ENCODE peak calls at places on chromosomes 11 and 22, in four cellular contexts. X, N, E and Y are unnamed samples. For H3K36me3, the result is how much of the 10 kb centered on the place peaks cover.

GRCh38 chr11:58805065-58805464 is 39.4 kb downstream of the GLYATL2 start:
- DNase-seq in X (peak), E (peak), N (peak), Y (peak)

GRCh38 chr22:45092644-45093043 is 71.1 kb upstream of the NUP50 start:
- DNase-seq in N (no peak), E (no peak), X (no peak), Y (no peak)

GRCh38 chr11:31968774-31969433 is 122.0 kb upstream of the RCN1 start:
- DNase-seq in N (peak), E (peak), X (peak), Y (peak)

GRCh38 chr11:68810164-68810563 is 31.6 kb downstream of the CPT1A start:
- DNase-seq in E (no peak), N (no peak), X (no peak), Y (no peak)

GRCh38 chr11:107496011-107496410 is 38.4 kb upstream of the CWF19L2 start:
- DNase-seq in E (peak), X (peak), N (peak), Y (peak)

GRCh38 chr22:44625981-44626687 is 75.9 kb upstream of the PRR5 start:
- DNase-seq in X (peak), N (peak), E (peak), Y (peak)

GRCh38 chr11:114166897-114167323 is 107.4 kb downstream of the ZBTB16 start:
- DNase-seq in X (peak), N (peak), E (peak), Y (peak)

GRCh38 chr11:15471028-15471708 is 356.4 kb downstream of the INSC start:
- DNase-seq in X (no peak), E (no peak), N (no peak), Y (no peak)

GRCh38 chr11:121561716-121562115 is 108.9 kb upstream of the SORL1-AS1 start:
- DNase-seq in X (no peak), E (no peak), N (no peak), Y (no peak)

GRCh38 chr11:65292866-65293265 is 21.8 kb upstream of the CDC42EP2 start:
- DNase-seq in E (no peak), X (no peak), N (no peak), Y (no peak)

GRCh38 chr22:29587938-29588699 is 7.2 kb upstream of the NIPSNAP1 start:
- DNase-seq in E (peak), N (peak), X (peak), Y (peak)

GRCh38 chr22:19515654-19516377 is 8.4 kb downstream of the CLDN5 start:
- DNase-seq in X (no peak), N (no peak), E (no peak), Y (no peak)

GRCh38 chr11:128105511-128105910 is 481.8 kb downstream of the ETS1 start:
- DNase-seq in E (no peak), X (no peak), N (no peak), Y (no peak)

GRCh38 chr11:84981296-84981695 is 645.8 kb downstream of the DLG2 start:
- DNase-seq in E (no peak), X (no peak), N (peak), Y (no peak)

GRCh38 chr22:24446291-24446611 is 18.9 kb downstream of the ADORA2A start:
- DNase-seq in X (no peak), N (no peak), E (no peak), Y (no peak)

GRCh38 chr11:127996825-127997224 is 590.5 kb downstream of the ETS1 start:
- DNase-seq in N (no peak), E (peak), X (peak), Y (no peak)

GRCh38 chr11:46051102-46051501 is 70.2 kb downstream of the PHF21A start:
- DNase-seq in E (no peak), X (no peak), N (no peak), Y (no peak)

GRCh38 chr11:112658521-112658920 is 302.7 kb upstream of the NCAM1 start:
- DNase-seq in N (no peak), E (no peak), X (no peak), Y (peak)

GRCh38 chr11:71425409-71425808 is 22.8 kb downstream of the DHCR7 start:
- DNase-seq in E (no peak), X (no peak), N (peak), Y (no peak)

GRCh38 chr22:24155597-24156145 is 25.6 kb upstream of the SUSD2 start:
- DNase-seq in E (peak), N (peak), X (peak), Y (peak)

GRCh38 chr11:76918941-76919386 is 58.2 kb downstream of the ACER3 start:
- DNase-seq in N (peak), X (peak), E (peak), Y (peak)

GRCh38 chr11:47127213-47127612 is 49.5 kb downstream of the ARFGAP2 start:
- DNase-seq in X (no peak), E (no peak), N (no peak), Y (no peak)

GRCh38 chr11:97557399-97557798 is 1167.6 kb downstream of the JRKL start:
- DNase-seq in N (peak), E (no peak), X (peak), Y (no peak)

GRCh38 chr11:116348226-116348625 is 424.6 kb downstream of the BUD13 start:
- DNase-seq in N (no peak), X (no peak), E (no peak), Y (no peak)

GRCh38 chr22:45638834-45639746 is 32.5 kb upstream of the ATXN10 start:
- DNase-seq in N (peak), E (peak), X (peak), Y (peak)

GRCh38 chr22:46293591-46294260 is 2.9 kb upstream of the GTSE1 start:
- DNase-seq in N (no peak), X (peak), E (peak), Y (no peak)

GRCh38 chr22:17851754-17852153 is 77.5 kb upstream of the BID start:
- DNase-seq in N (no peak), X (no peak), E (no peak), Y (no peak)

GRCh38 chr11:118290923-118291322 is 13.6 kb upstream of the CD3E start:
- DNase-seq in E (peak), N (peak), X (peak), Y (peak)

GRCh38 chr11:57771365-57771764 is 9.8 kb downstream of the CTNND1 start:
- DNase-seq in N (no peak), E (no peak), X (no peak), Y (no peak)

GRCh38 chr22:48709453-48709852 is 1118.2 kb downstream of the BRD1 start:
- DNase-seq in X (no peak), N (no peak), E (no peak), Y (no peak)

GRCh38 chr22:24060375-24060788 is 49.3 kb downstream of the CABIN1 start:
- DNase-seq in X (peak), E (peak), N (peak), Y (peak)

GRCh38 chr11:33982661-33983060 is 68.9 kb upstream of the CAPRIN1 start:
- DNase-seq in N (no peak), E (no peak), X (no peak), Y (no peak)

GRCh38 chr11:73225001-73225686 is 7.1 kb downstream of the P2RY2 start:
- DNase-seq in E (no peak), N (no peak), X (no peak), Y (no peak)

GRCh38 chr11:75946531-75947530 is 131.8 kb downstream of the UVRAG start:
- DNase-seq in E (peak), N (peak), X (no peak), Y (peak)

GRCh38 chr11:69292221-69292648 is 1.7 kb upstream of the MYEOV start:
- DNase-seq in X (peak), E (peak), N (peak), Y (no peak)

GRCh38 chr11:45646275-45646970 is 19.0 kb downstream of the CHST1 start:
- DNase-seq in N (peak), E (peak), X (peak), Y (peak)

GRCh38 chr11:67396258-67396581 is 4.4 kb downstream of the RAD9A start:
- DNase-seq in N (no peak), E (no peak), X (no peak), Y (no peak)

GRCh38 chr22:49129736-49130135 is 697.9 kb downstream of the BRD1 start:
- DNase-seq in X (no peak), E (no peak), N (no peak), Y (no peak)

GRCh38 chr22:30386960-30387848 is at the start of gene RNF215:
- DNase-seq in N (peak), X (peak), E (peak), Y (peak)

GRCh38 chr11:45606514-45607024 is 58.9 kb downstream of the CHST1 start:
- DNase-seq in N (no peak), E (no peak), X (no peak), Y (no peak)

DNA sequence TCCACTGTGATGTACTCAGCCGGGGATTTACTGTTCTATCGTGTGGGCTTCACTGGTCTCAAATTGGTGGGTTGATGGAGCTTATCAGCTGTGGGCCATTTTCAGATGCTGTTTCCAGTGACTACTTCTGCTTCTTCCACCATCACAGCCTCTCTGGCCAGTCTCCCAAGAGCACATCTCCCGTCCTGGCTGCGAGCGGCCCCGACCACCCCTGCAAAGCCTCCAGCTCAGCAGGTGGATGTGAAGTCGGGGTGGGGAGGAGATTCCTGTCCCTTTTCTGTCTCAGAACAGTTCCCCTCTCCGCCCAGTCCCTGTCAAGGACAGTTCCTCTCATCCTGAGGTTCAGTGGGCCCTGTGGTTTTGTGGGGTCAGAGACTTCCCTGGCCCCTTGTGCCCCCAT is 20.2 kb downstream of the IFITM10 start:
- DNase-seq in X (no peak), E (no peak), N (no peak), Y (no peak)
- H3K4me3 ChIP-seq in X (no peak), E (no peak), N (no peak), Y (no peak)

GRCh38 chr22:37623075-37624016 is 14.7 kb downstream of the GGA1 start:
- DNase-seq in X (peak), N (peak), E (peak), Y (no peak)

GRCh38 chr22:37624017-37624365 is 15.4 kb downstream of the GGA1 start:
- DNase-seq in N (no peak), E (no peak), X (no peak), Y (no peak)

GRCh38 chr22:37618674-37619073 is 10.0 kb downstream of the GGA1 start:
- DNase-seq in E (no peak), X (no peak), N (no peak), Y (no peak)

GRCh38 chr22:37619991-37620390 is 11.4 kb downstream of the GGA1 start:
- DNase-seq in N (no peak), X (no peak), E (no peak), Y (no peak)

GRCh38 chr22:37621352-37621860 is 12.8 kb downstream of the GGA1 start:
- DNase-seq in X (no peak), N (no peak), E (no peak), Y (no peak)
- H3K36me3 ChIP-seq in X (under half), N (under half), E (under half), Y (under half)

GRCh38 chr11:789951-790350 is at the start of gene CEND1:
- DNase-seq in E (peak), N (no peak), X (peak), Y (no peak)

GRCh38 chr11:786235-787083 is 3.4 kb downstream of the CEND1 start:
- DNase-seq in N (no peak), E (no peak), X (no peak), Y (no peak)

GRCh38 chr11:788009-788640 is 1.8 kb downstream of the CEND1 start:
- DNase-seq in X (no peak), N (no peak), E (no peak), Y (no peak)

GRCh38 chr11:788953-789940 is 643 bp downstream of the CEND1 start:
- DNase-seq in X (no peak), N (no peak), E (no peak), Y (no peak)

DNA sequence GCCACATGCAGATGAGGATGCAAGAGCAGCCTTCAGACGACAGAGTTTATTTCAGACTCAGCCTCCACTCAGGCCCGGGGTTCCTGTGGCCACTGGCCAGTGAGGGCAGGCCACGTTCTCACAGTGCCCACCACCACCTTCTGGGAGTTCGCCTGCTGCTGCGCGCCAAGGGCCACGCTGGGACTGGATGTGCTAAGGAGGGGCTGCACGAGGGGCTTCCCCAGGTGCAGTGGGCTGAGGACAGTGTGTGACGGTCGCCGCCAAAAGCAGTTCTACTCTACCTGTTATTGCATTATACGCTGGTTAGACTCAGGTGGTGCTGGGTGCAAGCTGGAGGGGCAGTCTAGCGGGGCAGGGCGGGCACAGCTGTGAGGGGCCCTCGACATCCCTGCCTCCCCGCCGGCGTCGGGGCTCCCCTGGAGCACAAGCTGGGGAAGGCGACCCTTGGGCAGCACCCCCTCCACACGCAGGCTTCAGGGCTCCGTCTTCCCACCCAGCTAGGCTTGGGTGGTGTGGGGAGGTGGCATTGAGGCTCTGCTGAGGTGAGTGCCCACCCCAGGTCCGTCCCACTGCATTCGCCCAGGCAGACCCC is 2.7 kb downstream of the CEND1 start:
- DNase-seq in E (no peak), X (no peak), N (no peak), Y (no peak)
- H3K9ac ChIP-seq in E (no peak), X (no peak), N (no peak), Y (no peak)

DNA sequence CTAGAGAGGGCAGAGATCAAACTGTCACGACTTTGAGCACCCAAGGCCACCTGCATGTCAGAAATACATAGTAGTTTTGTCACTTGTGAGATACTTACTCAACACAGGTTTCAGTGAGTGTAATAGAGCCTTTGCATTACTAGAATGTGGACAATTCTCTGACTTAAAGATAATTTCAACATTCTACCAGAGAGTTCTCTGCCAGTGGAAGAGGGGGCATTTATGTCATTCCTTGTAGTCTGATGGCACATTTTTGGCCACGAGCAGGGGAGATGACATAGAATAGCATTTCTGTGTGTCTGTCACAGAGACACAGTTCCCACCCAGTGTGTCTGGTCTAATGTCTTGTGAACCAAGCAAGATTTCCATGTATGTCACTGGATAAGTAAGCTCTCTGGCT is 112.5 kb downstream of the DBX1 start:
- DNase-seq in X (no peak), N (no peak), E (no peak), Y (no peak)
- H3K4me3 ChIP-seq in X (no peak), N (no peak), E (no peak), Y (no peak)

GRCh38 chr11:124069429-124070401 is 28.6 kb upstream of the OR10G7 start:
- DNase-seq in X (peak), N (peak), E (peak), Y (peak)
- H3K36me3 ChIP-seq in X (under half), N (under half), E (under half), Y (under half)

GRCh38 chr11:2293396-2294339 is 8.1 kb downstream of the C11orf21 start:
- DNase-seq in X (no peak), E (no peak), N (no peak), Y (no peak)
- H3K9ac ChIP-seq in X (no peak), E (no peak), N (no peak), Y (no peak)

DNA sequence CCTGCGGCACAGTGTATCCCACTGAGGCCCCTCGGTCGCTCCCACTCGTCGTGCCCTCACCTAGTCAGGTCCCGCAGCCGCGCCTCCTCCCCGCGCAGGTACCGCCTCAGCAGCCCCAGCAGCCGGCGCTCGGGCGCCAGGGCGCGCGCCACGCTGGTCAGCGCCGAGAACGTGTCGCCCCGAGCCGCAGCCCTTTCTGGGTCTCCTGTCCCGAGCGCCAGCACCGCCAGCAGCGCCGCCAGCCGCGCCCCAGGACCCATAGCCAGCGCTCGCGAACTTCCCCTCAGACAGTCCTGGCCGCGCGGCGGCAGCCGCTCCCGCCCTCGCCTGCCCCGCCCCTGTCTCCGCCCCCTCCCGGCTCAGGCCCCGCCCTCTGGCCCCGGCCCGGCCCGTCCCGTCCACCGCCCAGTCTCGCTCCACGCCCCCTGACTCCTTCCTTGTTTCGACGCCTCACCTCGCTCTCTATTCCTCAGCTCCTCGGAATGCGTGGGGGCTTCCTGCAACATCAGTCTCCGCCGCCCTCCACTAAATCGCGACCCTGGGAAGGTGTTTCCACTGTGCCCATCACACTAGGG is at the start of gene P4HA3:
- DNase-seq in X (peak), E (peak), N (peak), Y (peak)
- H3K4me3 ChIP-seq in X (peak), E (peak), N (peak), Y (peak)